ENCODE peak calls at places on chromosomes 7 and 10, in ten cellular contexts. M is cardiac muscle cell, F is hepatocyte, Q is bronchial epithelial cell, N is suprapubic skin, O is cardiac fibroblast, V is IMR-90, B is astrocyte of the spinal cord, T is colonic mucosa, A is HepG2. J is an unnamed sample.
A peak's percentile ranks its signal among the peaks of the same experiment; 100 is the strongest.

GRCh38 chr10:20369863-20370736 is 527.0 kb downstream of the NEBL start:
- DNase-seq in A (no peak), T (peak; percentile 39), F (no peak), O (no peak), Q (no peak), N (no peak), V (no peak), M (no peak), B (no peak), J (no peak)

GRCh38 chr7:142745783-142746182 is 3.5 kb upstream of the PRSS1 start:
- DNase-seq in O (no peak), Q (no peak), M (no peak), F (no peak), T (no peak), N (no peak), B (no peak), A (no peak), V (no peak), J (no peak)

GRCh38 chr10:96416643-96417042 is 57.8 kb upstream of the OPALIN start:
- DNase-seq in O (no peak), V (no peak), T (peak; percentile 18), N (no peak), F (peak; percentile 65), Q (no peak), M (no peak), B (peak; percentile 58), A (peak; percentile 76), J (no peak)

GRCh38 chr7:46397591-46397990 is 476.5 kb upstream of the IGFBP3 start:
- DNase-seq in A (no peak), T (no peak), M (no peak), Q (no peak), N (no peak), O (no peak), F (no peak), V (no peak), B (no peak), J (no peak)

GRCh38 chr7:131219277-131220041 is 108.2 kb upstream of the MKLN1 start:
- DNase-seq in V (no peak), T (no peak), Q (no peak), N (no peak), B (no peak), F (no peak), A (peak; percentile 37), M (no peak), O (peak; percentile 21), J (no peak)

GRCh38 chr7:107396990-107397389 is 72.9 kb upstream of the GPR22 start:
- DNase-seq in A (no peak), T (no peak), B (no peak), M (peak; percentile 2), Q (peak; percentile 71), V (no peak), F (peak; percentile 39), O (peak; percentile 4), N (no peak), J (no peak)

GRCh38 chr10:106086391-106086790 is 1078.1 kb downstream of the SORCS1 start:
- DNase-seq in V (no peak), O (no peak), Q (no peak), F (no peak), T (no peak), N (no peak), M (no peak), B (no peak), A (no peak), J (no peak)

GRCh38 chr7:129295015-129295423 is 70.2 kb downstream of the AHCYL2 start:
- DNase-seq in A (no peak), M (no peak), T (no peak), B (peak; percentile 37), F (peak; percentile 52), V (peak; percentile 58), O (peak; percentile 89), N (no peak), Q (peak; percentile 66), J (no peak)

GRCh38 chr10:86068532-86069337 is 297.9 kb downstream of the GRID1 start:
- DNase-seq in F (no peak), T (no peak), M (no peak), A (no peak), V (no peak), B (no peak), O (no peak), N (peak; percentile 53), Q (no peak), J (peak; percentile 22)

GRCh38 chr7:5528071-5528814 is 104.6 kb upstream of the TNRC18 start:
- DNase-seq in T (peak; percentile 52), A (no peak), B (peak; percentile 43), M (peak; percentile 60), O (peak; percentile 51), F (no peak), V (peak; percentile 36), N (no peak), Q (no peak), J (no peak)

DNA sequence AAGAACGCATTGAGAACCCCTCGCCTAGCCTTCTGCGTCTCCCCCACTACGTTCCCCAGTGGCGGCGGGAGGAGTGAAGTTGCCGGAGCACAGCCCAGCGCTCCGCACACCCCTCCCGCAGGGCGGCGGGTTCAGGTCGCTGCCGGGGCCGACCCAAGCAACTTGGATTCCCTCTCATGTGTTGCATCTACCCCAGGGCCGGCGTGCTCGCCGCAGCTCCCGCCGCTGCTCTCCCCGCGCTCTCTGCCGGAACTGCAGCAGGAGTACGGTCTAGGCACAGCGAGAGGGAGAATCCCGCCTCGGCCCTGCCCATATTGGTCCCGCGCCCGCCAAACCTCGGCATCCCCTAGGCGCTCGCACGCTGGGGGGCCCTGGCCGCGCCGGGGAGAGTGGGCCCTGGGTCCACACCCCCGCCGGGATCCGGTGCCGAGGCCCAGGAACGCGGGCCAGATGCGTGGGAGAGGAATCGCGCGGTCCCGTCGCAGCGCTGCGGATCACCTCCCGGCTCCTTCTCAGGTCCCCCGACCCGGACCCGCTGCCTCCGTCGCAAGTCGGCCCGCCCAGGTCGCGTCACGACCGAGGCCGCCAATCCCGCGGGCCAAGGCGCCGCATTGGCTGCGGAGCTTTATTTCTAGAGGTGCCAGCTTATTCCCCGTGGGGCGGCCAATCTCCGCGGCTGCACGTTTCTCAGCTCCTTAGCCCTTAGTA is 648 bp upstream of the TMEM243 start:
- DNase-seq in V (peak; percentile 69), Q (peak; percentile 68), O (peak; percentile 69), B (peak; percentile 78), T (peak; percentile 91), M (peak; percentile 89), A (peak; percentile 50), F (peak; percentile 87), N (peak; percentile 89), J (peak; percentile 86)
- TF ChIP-seq CTCF in V (no peak), Q (no peak), O (no peak), B (no peak), T (no peak), M (no peak), A (no peak), F (no peak), N (no peak), J (peak; percentile 49)

DNA sequence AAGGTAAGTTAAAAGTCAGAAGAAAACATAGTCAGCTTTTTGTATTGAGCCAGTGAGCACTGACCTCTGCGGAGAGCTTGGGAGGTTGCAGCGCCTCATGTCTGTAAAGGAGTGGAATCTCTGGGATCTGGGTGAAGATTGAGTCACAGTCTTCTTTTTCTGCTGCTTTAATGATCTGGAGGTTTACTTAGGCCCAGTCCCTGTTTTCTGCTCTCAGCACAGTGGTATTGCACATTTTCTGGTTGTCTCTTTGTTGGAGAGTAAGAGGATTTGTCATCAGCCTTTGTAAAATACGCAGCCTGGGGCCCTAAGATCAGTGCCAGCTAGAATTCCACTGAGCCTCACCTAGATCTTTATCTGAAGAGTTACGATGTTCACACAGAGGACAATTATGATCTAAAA is 58.3 kb upstream of the GJD4 start:
- DNase-seq in O (peak; percentile 79), F (peak; percentile 33), M (no peak), B (peak; percentile 84), A (peak; percentile 4), N (no peak), Q (peak; percentile 67), T (no peak), V (peak; percentile 61), J (no peak)
- TF ChIP-seq CTCF in O (peak; percentile 15), F (peak; percentile 14), M (no peak), B (peak; percentile 28), A (no peak), N (no peak), Q (no peak), T (no peak), V (peak; percentile 6), J (no peak)

GRCh38 chr7:6579446-6579845 is 2.2 kb downstream of the ZDHHC4 start:
- DNase-seq in F (no peak), A (peak; percentile 23), T (no peak), B (no peak), O (peak; percentile 42), V (peak; percentile 42), Q (no peak), N (no peak), M (no peak), J (no peak)
- TF ChIP-seq CTCF in F (no peak), A (peak; percentile 19), T (no peak), B (peak; percentile 26), O (peak; percentile 30), V (peak; percentile 24), Q (peak; percentile 9), N (no peak), M (peak; percentile 16), J (peak; percentile 45)

DNA sequence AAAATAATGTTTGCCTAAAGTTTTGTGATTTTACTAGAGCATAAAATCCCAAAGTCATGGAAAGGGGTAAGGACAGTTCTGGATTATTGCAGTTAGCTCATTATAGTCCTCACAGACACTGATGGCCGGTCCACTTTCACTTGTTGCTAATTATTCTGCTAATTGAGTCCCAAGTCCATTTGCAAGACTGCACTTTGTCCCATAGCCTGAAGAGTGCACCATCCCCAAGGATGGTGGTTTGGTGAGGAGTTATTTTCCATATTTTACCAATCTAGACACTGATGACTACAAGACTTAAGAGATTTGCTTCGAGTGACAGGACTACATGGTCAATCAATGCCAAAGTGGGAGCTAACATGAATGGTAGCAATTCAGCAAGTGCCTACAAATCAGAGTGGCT is 181.8 kb upstream of the CACNA2D1 start:
- DNase-seq in Q (peak; percentile 8), V (peak; percentile 2), F (no peak), A (no peak), B (no peak), T (no peak), N (no peak), M (no peak), O (no peak), J (no peak)
- TF ChIP-seq CTCF in Q (peak; percentile 12), V (peak; percentile 22), F (peak; percentile 3), A (no peak), B (no peak), T (no peak), N (no peak), M (no peak), O (no peak), J (no peak)